ENCODE peak calls at places on chromosomes 2 and 18, in four cellular contexts. L is heart right ventricle, F is left ventricle myocardium inferior, V is neural progenitor cell. W is an unnamed sample.

GRCh38 chr2:128438091-128438490 is 119.4 kb upstream of the HS6ST1 start:
- DNase-seq in L (no peak), F (no peak), V (no peak), W (peak; percentile 11)

GRCh38 chr2:240325654-240326031 is 109.8 kb upstream of the GPC1 start:
- DNase-seq in V (no peak), L (peak; percentile 44), F (peak; percentile 38), W (peak; percentile 74)

GRCh38 chr2:24521975-24522639 is 31.1 kb downstream of the NCOA1 start:
- DNase-seq in F (no peak), V (no peak), L (no peak), W (no peak)

GRCh38 chr2:196598412-196598811 is 41.1 kb upstream of the CCDC150 start:
- DNase-seq in F (no peak), V (no peak), L (no peak), W (no peak)

GRCh38 chr2:66389651-66390131 is 45.2 kb upstream of the MEIS1 start:
- DNase-seq in F (no peak), V (no peak), L (no peak), W (no peak)

GRCh38 chr2:221197223-221197622 is 374.9 kb downstream of the EPHA4 start:
- DNase-seq in V (no peak), F (no peak), L (no peak), W (no peak)

GRCh38 chr18:47992903-47993302 is 62.4 kb upstream of the SMAD2 start:
- DNase-seq in V (no peak), F (no peak), L (no peak), W (no peak)

GRCh38 chr2:150630587-150631235 is 143.2 kb upstream of the RND3 start:
- DNase-seq in F (no peak), L (no peak), V (peak; percentile 54), W (no peak)

GRCh38 chr18:49668583-49669290 is 106.9 kb downstream of the LIPG start:
- DNase-seq in F (peak; percentile 66), L (peak; percentile 56), V (peak; percentile 48), W (peak; percentile 90)

GRCh38 chr2:153770359-153770991 is 101.2 kb upstream of the GALNT13 start:
- DNase-seq in V (peak; percentile 22), L (no peak), F (no peak), W (no peak)

GRCh38 chr2:15782009-15782751 is 158.2 kb upstream of the MYCN start:
- DNase-seq in L (no peak), V (no peak), F (no peak), W (no peak)
- H3K4me3 ChIP-seq in L (no peak overlapping the region), V (no peak overlapping the region), F (no peak overlapping the region), W (no peak overlapping the region)

DNA sequence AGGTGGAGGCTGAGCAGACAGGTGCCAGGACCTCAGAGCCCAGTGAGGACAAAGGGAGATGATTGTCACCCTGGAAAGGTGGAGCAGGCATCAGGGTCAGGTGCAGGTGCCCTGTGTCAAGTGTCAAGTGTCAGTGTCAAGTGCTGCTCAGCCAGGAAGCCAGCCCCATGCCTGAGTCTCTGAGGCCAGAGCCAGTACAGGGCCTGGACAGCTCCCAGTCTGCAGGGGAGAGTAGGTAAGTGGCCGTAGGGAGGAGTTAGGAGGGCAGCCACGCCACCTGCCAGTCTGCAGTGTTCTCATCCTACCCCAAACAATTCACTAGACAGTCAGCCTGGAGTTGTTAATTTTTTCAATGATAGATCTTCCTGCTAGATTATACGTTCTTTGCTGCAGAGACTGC is 42.3 kb downstream of the LPIN1 start:
- DNase-seq in F (no peak), L (no peak), V (no peak), W (no peak)
- H3K36me3 ChIP-seq in F (peaks cover 98% of the 10 kb centered on the region), L (peaks cover 100% of the 10 kb centered on the region), V (peaks cover 12% of the 10 kb centered on the region), W (no peaks in the 10 kb centered on the region)

GRCh38 chr2:28411166-28411755 is 18.6 kb downstream of the FOSL2 start:
- DNase-seq in L (no peak), F (no peak), V (no peak), W (no peak)
- H3K4me1 ChIP-seq in L (peaks cover 84% of the 10 kb centered on the region), F (peaks cover 60% of the 10 kb centered on the region), V (peaks cover 7% of the 10 kb centered on the region), W (peaks cover 8% of the 10 kb centered on the region)

GRCh38 chr2:133264951-133265949 is 303.0 kb downstream of the NCKAP5 start:
- DNase-seq in F (peak; percentile 53), L (peak; percentile 57), V (peak; percentile 67), W (peak; percentile 81)
- H3K4me3 ChIP-seq in F (peak overlapping the region; percentile 68), L (peak overlapping the region; percentile 59), V (peak overlapping the region; percentile 64), W (peak overlapping the region; percentile 77)

GRCh38 chr18:55425698-55426097 is 162.3 kb downstream of the TCF4 start:
- DNase-seq in L (no peak), V (no peak), F (no peak), W (no peak)
- H3K36me3 ChIP-seq in L (no peaks in the 10 kb centered on the region), V (no peaks in the 10 kb centered on the region), F (no peaks in the 10 kb centered on the region), W (no peaks in the 10 kb centered on the region)

DNA sequence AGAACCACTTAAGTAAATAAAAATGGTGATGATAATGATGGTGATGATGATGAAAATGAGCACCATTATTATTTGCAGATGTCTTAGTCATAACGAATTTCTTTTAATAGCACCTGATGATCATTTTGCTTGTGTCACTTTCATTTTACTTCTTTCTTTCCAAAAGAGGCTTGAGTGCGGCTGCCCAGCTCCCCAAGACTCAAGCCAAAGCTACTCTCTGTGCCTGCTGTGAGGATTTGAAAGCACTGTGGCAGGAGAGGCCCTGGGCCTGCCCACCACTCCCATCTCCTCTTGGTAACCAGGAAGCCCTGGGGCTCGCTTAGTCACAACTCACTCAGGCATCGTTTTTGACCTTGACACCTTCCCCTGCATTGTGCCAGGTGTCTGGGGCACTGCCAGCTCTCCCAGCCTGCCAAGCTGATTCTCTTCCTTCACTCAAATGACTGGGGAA is 41.2 kb downstream of the RPL37A start:
- DNase-seq in V (no peak), F (peak; percentile 74), L (peak; percentile 73), W (no peak)
- H3K4me1 ChIP-seq in V (peaks cover 12% of the 10 kb centered on the region), F (peaks cover 57% of the 10 kb centered on the region), L (peaks cover 40% of the 10 kb centered on the region), W (peaks cover 22% of the 10 kb centered on the region)

DNA sequence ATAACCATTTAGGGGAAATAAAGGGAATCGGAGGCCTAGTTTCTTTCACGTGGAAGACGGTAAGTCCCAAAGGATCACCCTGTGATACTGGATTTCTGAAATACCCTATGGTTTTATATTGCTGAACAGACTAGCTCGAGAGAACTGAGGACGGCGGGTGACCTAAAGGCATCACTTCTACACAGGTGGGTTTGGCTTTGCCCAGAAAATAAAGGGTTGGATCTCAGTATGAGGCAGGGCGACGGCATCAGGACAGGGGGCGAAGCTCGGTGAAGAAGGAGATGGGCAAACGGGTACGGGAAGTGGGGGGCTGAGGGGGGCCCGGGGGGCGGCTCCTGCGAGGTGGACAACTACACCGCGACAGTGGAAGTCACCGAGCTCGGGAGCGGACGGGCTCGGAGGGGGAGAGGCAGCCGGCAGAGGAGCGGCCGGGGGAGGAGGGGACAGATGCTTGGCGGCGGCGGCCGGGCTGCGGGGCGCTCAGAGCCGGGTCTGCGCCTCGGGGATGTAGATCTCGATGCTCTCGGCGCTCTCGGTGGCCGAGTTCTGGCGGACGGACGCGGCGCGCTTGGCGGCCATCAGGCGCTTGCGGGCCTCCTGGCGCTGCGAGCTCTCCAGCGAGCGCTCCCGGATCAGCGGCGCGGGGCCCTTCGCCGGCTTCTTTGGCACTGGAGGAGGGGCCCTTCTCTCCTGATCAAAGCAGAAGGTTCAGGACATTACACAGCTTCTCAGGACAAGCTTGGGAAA is 48.9 kb downstream of the TGIF1 start:
- DNase-seq in L (peak; percentile 37), V (peak; percentile 88), F (peak; percentile 22), W (peak; percentile 55)
- H3K4me3 ChIP-seq in L (peak overlapping the region; percentile 54), V (peak overlapping the region; percentile 50), F (peak overlapping the region; percentile 65), W (peak overlapping the region; percentile 40)

GRCh38 chr2:65263257-65263656 is 35.6 kb downstream of the ACTR2 start:
- DNase-seq in L (no peak), F (no peak), V (no peak), W (no peak)
- H3K36me3 ChIP-seq in L (peaks cover 100% of the 10 kb centered on the region), F (peaks cover 67% of the 10 kb centered on the region), V (no peaks in the 10 kb centered on the region), W (no peaks in the 10 kb centered on the region)

GRCh38 chr2:233105930-233106329 is 45.8 kb downstream of the INPP5D start:
- DNase-seq in V (no peak), F (no peak), L (no peak), W (no peak)

GRCh38 chr2:233105156-233105895 is 45.2 kb downstream of the INPP5D start:
- DNase-seq in V (no peak), F (no peak), L (no peak), W (no peak)

GRCh38 chr2:233108611-233109490 is 48.7 kb downstream of the INPP5D start:
- DNase-seq in F (no peak), V (no peak), L (no peak), W (no peak)

GRCh38 chr2:233107906-233108305 is 47.8 kb downstream of the INPP5D start:
- DNase-seq in F (no peak), V (no peak), L (no peak), W (no peak)

DNA sequence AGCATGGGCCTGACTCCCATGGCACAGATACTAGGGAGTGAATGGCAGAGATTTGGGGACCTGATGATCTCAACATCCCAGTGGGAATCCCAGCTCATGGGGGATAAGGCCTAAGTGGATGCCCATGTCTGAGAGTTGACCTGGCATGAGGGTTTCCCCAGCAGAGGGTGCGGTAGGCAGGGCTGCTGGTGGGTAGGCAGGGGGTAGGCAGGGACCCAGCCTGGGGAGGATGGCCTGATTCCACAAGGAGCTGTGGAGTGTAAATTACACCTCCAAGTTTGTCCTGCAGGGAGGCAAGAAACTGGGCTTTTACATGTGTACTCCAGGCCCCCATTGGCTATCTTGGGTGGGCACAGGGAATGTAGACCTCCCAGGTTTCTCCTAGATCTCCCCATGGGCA is 46.9 kb downstream of the INPP5D start:
- DNase-seq in V (no peak), F (no peak), L (no peak), W (no peak)
- H3K4me1 ChIP-seq in V (no peaks in the 10 kb centered on the region), F (no peaks in the 10 kb centered on the region), L (peaks cover 9% of the 10 kb centered on the region), W (no peaks in the 10 kb centered on the region)

W was measured in testis.